ENCODE peak calls at places on chromosomes 5 and 9, in ten cellular contexts. K is endothelial cell; O is aorta; S is posterior cingulate gyrus; H is GM13977; U is T-cell; P is lung microvascular endothelial cell; G is NCI-H1092; A is stimulated activated CD4-positive, alpha-beta T cell treated with anti-CD3 and anti-CD28 coated beads, Interleukin-15, amount 100 ng/mL, for 48 hours; M is midbrain. E is an unnamed sample.

GRCh38 chr9:132832171-132832570 is 45.9 kb downstream of the AK8 start:
- DNase-seq in M (no peak), K (no peak), A (no peak), H (no peak), U (no peak), O (no peak), P (no peak), G (no peak), S (no peak), E (no peak)

GRCh38 chr5:1867114-1867814 is 15.5 kb downstream of the IRX4 start:
- DNase-seq in M (no peak), H (no peak), P (no peak), S (no peak), G (no peak), K (no peak), U (no peak), A (no peak), O (no peak), E (no peak)

GRCh38 chr5:140672455-140673186 is 755 bp downstream of the DND1 start:
- DNase-seq in M (no peak), H (no peak), U (no peak), A (no peak), K (peak), S (peak), O (no peak), G (no peak), P (peak), E (peak)

GRCh38 chr5:83277154-83277553 is 194.4 kb upstream of the VCAN start:
- DNase-seq in H (no peak), U (no peak), S (no peak), K (no peak), G (no peak), A (no peak), P (no peak), M (no peak), O (no peak), E (no peak)

GRCh38 chr5:33850100-33850594 is 41.6 kb downstream of the ADAMTS12 start:
- DNase-seq in P (peak), M (no peak), A (no peak), K (no peak), H (peak), O (no peak), G (no peak), U (no peak), S (no peak), E (peak)

GRCh38 chr5:117486291-117486690 is 911.7 kb upstream of the SEMA6A start:
- DNase-seq in O (no peak), G (no peak), P (no peak), S (no peak), K (no peak), U (no peak), H (no peak), M (no peak), A (no peak), E (no peak)

GRCh38 chr9:79377315-79377855 is 194.4 kb upstream of the TLE4 start:
- DNase-seq in P (no peak), S (no peak), H (no peak), K (no peak), O (no peak), G (no peak), M (no peak), A (no peak), U (no peak), E (peak)

GRCh38 chr9:95626885-95627558 is 110.3 kb upstream of the PTCH1 start:
- DNase-seq in M (no peak), P (peak), K (no peak), G (no peak), A (peak), O (peak), S (no peak), H (no peak), U (peak), E (no peak)

GRCh38 chr5:134917070-134917831 is 12.3 kb downstream of the PCBD2 start:
- DNase-seq in M (no peak), H (no peak), S (no peak), U (no peak), O (no peak), G (no peak), A (no peak), P (no peak), K (no peak), E (no peak)

GRCh38 chr5:155836404-155836803 is 490.6 kb upstream of the SGCD start:
- DNase-seq in O (no peak), U (no peak), S (no peak), A (no peak), M (no peak), G (no peak), P (no peak), K (no peak), H (no peak), E (no peak)

GRCh38 chr5:180352116-180352975 is 790 bp downstream of the GFPT2 start:
- DNase-seq in G (no peak), S (peak), M (peak), H (no peak), O (no peak), A (no peak), K (peak), U (no peak), P (no peak), E (no peak)

GRCh38 chr9:133515240-133515610 is 9.5 kb downstream of the MYMK start:
- DNase-seq in H (no peak), K (no peak), O (no peak), A (no peak), G (no peak), U (no peak), S (no peak), M (no peak), P (no peak), E (no peak)

GRCh38 chr9:109497193-109498165 is 628 bp downstream of the PTPN3 start:
- DNase-seq in A (no peak), K (no peak), S (no peak), U (no peak), P (peak), H (no peak), O (no peak), G (peak), M (no peak), E (peak)

GRCh38 chr5:82562696-82563240 is 284.6 kb upstream of the RPS23 start:
- DNase-seq in M (no peak), O (no peak), G (no peak), U (no peak), S (no peak), A (no peak), P (no peak), K (no peak), H (no peak), E (no peak)

GRCh38 chr9:114836769-114837168 is 30.9 kb upstream of the TNFSF15 start:
- DNase-seq in S (no peak), G (no peak), P (no peak), A (peak), H (no peak), O (no peak), U (no peak), K (no peak), M (no peak), E (peak)

GRCh38 chr9:78210841-78211301 is 25.0 kb upstream of the CEP78 start:
- DNase-seq in S (no peak), P (no peak), O (no peak), U (no peak), G (no peak), H (peak), A (no peak), K (no peak), M (no peak), E (no peak)

GRCh38 chr9:116998305-116998704 is 311.2 kb downstream of the TRIM32 start:
- DNase-seq in U (no peak), H (peak), O (no peak), M (no peak), K (peak), A (no peak), S (no peak), G (no peak), P (peak), E (no peak)

GRCh38 chr5:136067422-136067821 is 38.6 kb downstream of the TGFBI start:
- DNase-seq in U (no peak), M (no peak), P (no peak), O (no peak), H (no peak), A (no peak), K (no peak), G (no peak), S (no peak), E (no peak)

E was measured in amniotic epithelial cell.